ENCODE peak calls at places on chromosomes 6 and 20, in eight cellular contexts. V is sigmoid colon, J is body of pancreas, U is type B pancreatic cell, O is AG09319, E is neural progenitor cell, L is nephron progenitor cell, Q is A549. T is an unnamed sample.

GRCh38 chr6:160793652-160794051 is 91.6 kb downstream of the PLG start:
- DNase-seq in V (no peak), J (no peak), U (no peak), O (no peak), E (no peak), L (no peak), Q (no peak), T (no peak)

GRCh38 chr20:7458459-7458858 is 481.8 kb downstream of the HAO1 start:
- DNase-seq in V (no peak), J (no peak), U (no peak), O (no peak), E (no peak), L (no peak), Q (no peak), T (no peak)

GRCh38 chr6:70530023-70530422 is 36.7 kb upstream of the SDHAF4 start:
- DNase-seq in V (no peak), J (no peak), U (no peak), O (no peak), E (no peak), L (no peak), Q (no peak), T (no peak)

GRCh38 chr6:132190097-132190814 is 211.0 kb downstream of the MOXD1 start:
- DNase-seq in V (no peak), J (no peak), U (no peak), O (peak), E (no peak), L (no peak), Q (no peak), T (no peak)

GRCh38 chr6:33725891-33726673 is 14.6 kb upstream of the UQCC2 start:
- DNase-seq in V (no peak), J (no peak), U (no peak), O (no peak), E (no peak), L (no peak), Q (no peak), T (no peak)

GRCh38 chr6:138795809-138796469 is at the start of gene ECT2L:
- DNase-seq in V (peak), J (peak), U (peak), O (peak), E (peak), L (peak), Q (no peak), T (no peak)

GRCh38 chr20:63652192-63652980 is 838 bp downstream of the STMN3 start:
- DNase-seq in V (no peak), J (no peak), U (no peak), O (no peak), E (peak), L (peak), Q (no peak), T (no peak)

GRCh38 chr20:59561614-59562277 is 42.6 kb upstream of the PHACTR3 start:
- DNase-seq in V (no peak), J (no peak), U (no peak), O (no peak), E (no peak), L (no peak), Q (no peak), T (no peak)

GRCh38 chr20:13814672-13815071 is 29.8 kb downstream of the NDUFAF5 start:
- DNase-seq in V (no peak), J (no peak), U (no peak), O (no peak), E (no peak), L (no peak), Q (no peak), T (no peak)

GRCh38 chr6:81381382-81381916 is 371.0 kb downstream of the TENT5A start:
- DNase-seq in V (no peak), J (no peak), U (no peak), O (no peak), E (no peak), L (no peak), Q (no peak), T (no peak)

GRCh38 chr6:134495893-134496253 is 178.0 kb upstream of the SGK1 start:
- DNase-seq in V (no peak), J (no peak), U (no peak), O (no peak), E (no peak), L (no peak), Q (no peak), T (no peak)

GRCh38 chr6:119028106-119028505 is 50.4 kb downstream of the FAM184A start:
- DNase-seq in V (no peak), J (no peak), U (no peak), O (no peak), E (peak), L (no peak), Q (no peak), T (no peak)

GRCh38 chr6:15929685-15930084 is 199.2 kb upstream of the MYLIP start:
- DNase-seq in V (no peak), J (no peak), U (no peak), O (no peak), E (no peak), L (no peak), Q (no peak), T (no peak)

GRCh38 chr20:44069203-44069931 is 117.6 kb downstream of the JPH2 start:
- DNase-seq in V (no peak), J (no peak), U (peak), O (no peak), E (no peak), L (no peak), Q (no peak), T (peak)

GRCh38 chr6:158353851-158354508 is 41.7 kb downstream of the TULP4 start:
- DNase-seq in V (no peak), J (no peak), U (no peak), O (no peak), E (no peak), L (no peak), Q (no peak), T (no peak)

GRCh38 chr6:43386492-43386891 is 17.0 kb upstream of the ZNF318 start:
- DNase-seq in V (no peak), J (no peak), U (no peak), O (no peak), E (peak), L (no peak), Q (no peak), T (no peak)

GRCh38 chr6:29676981-29677601 is 3.9 kb downstream of the ZFP57 start:
- DNase-seq in V (no peak), J (no peak), U (no peak), O (no peak), E (no peak), L (no peak), Q (peak), T (no peak)

GRCh38 chr6:16168858-16169257 is 40.0 kb downstream of the MYLIP start:
- DNase-seq in V (no peak), J (no peak), U (no peak), O (no peak), E (peak), L (no peak), Q (peak), T (no peak)

GRCh38 chr6:117918454-117918853 is 11.4 kb downstream of the SLC35F1 start:
- DNase-seq in V (no peak), J (no peak), U (no peak), O (no peak), E (no peak), L (no peak), Q (no peak), T (no peak)

GRCh38 chr6:56618050-56618449 is 24.6 kb downstream of the DST start:
- DNase-seq in V (no peak), J (no peak), U (no peak), O (no peak), E (no peak), L (no peak), Q (no peak), T (no peak)

GRCh38 chr20:31632503-31633338 is 5.0 kb upstream of the COX4I2 start:
- DNase-seq in V (no peak), J (no peak), U (no peak), O (no peak), E (no peak), L (no peak), Q (no peak), T (no peak)

GRCh38 chr6:136403166-136403980 is 113.7 kb upstream of the BCLAF1 start:
- DNase-seq in V (no peak), J (peak), U (no peak), O (peak), E (no peak), L (no peak), Q (peak), T (no peak)

GRCh38 chr6:156395276-156395675 is 381.9 kb upstream of the ARID1B start:
- DNase-seq in V (no peak), J (no peak), U (no peak), O (no peak), E (no peak), L (no peak), Q (no peak), T (no peak)

DNA sequence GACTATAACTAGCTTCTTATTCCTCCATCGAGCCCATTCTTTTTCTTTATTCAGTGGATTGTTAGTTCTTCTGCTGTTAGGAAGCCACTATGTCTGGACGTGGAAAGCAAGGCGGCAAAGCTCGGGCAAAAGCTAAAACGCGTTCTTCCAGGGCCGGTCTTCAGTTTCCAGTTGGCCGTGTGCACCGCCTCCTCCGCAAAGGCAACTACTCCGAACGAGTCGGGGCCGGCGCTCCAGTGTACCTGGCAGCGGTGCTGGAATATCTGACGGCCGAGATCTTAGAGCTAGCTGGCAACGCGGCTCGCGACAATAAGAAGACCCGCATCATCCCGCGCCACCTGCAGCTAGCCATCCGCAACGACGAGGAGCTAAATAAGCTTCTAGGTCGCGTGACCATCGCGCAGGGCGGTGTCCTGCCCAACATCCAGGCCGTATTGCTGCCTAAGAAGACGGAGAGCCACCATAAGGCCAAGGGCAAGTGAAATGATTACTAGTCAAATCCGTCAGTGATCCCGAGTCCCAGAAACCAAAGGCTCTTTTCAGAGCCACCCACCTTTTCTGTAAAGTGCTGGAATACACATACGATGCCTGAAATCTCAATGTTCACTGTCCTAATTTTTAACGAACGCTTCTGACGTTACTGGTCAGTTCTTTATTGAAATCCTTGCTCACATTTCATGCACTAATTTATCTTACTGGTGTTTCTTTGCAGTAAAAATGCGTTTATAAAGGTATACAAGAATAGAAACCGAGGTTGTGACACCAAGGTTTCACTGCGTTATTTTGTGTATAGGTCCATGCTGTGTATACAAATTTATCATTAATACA is 129.9 kb downstream of the HFE start:
- DNase-seq in V (peak), J (peak), U (no peak), O (no peak), E (peak), L (peak), Q (no peak), T (peak)
- TF ChIP-seq CTCF in V (peak), J (peak), U (peak), O (peak), E (peak), L (peak), Q (no peak), T (no peak)

DNA sequence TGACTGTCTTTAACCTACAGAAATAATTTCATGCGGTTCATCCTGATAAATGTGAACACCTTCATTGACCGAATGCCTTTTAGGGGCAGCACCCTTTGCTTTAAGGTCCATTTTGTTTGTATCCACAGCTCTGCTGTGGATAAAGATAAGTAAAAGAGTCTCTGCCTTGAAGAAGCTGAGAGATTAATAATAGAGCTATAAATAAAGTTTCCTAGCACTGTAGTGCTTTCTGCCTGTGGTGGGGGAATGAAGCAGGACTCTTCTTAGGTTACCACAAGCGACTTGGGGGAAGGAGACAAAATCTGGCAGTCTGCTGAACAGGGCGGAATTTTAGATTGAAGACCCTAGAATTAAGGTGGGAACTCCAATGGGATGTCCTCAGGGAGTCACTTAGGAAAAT is 57.6 kb downstream of the EYA4 start:
- DNase-seq in V (no peak), J (no peak), U (no peak), O (no peak), E (no peak), L (no peak), Q (no peak), T (no peak)
- TF ChIP-seq CTCF in V (no peak), J (no peak), U (no peak), O (no peak), E (no peak), L (no peak), Q (no peak), T (no peak)

GRCh38 chr6:38215225-38215624 is 395.7 kb downstream of the ZFAND3 start:
- DNase-seq in V (no peak), J (no peak), U (no peak), O (no peak), E (no peak), L (no peak), Q (no peak), T (no peak)
- TF ChIP-seq CTCF in V (no peak), J (no peak), U (no peak), O (no peak), E (no peak), L (no peak), Q (no peak), T (no peak)

DNA sequence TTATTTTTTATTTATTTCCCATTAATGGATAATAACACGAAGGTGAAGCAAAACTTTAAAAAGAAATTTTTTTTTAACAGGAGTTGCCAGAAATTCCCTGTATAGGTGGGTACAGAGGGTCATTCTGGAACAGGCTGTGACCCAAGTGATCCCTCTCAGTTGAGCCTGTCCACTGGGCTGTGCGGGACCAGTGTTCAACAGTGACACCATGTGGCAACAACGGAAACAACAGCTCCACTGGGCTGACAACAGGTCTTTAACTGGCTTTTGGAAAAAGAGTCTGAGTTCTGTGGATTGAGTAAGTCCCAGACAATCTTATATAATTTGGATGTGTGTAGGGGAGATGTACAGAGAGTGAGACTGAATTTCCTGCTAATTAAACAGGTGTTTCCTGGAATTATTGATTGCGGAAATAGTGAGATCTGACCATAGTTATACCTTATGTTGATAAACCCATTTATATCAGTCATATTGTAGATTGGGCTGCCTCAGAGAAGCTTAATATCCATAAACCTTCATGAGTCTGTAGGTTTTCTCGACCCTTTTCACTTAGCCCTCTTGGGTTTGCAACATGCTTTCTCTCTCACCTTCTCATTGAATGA is 17.6 kb downstream of the KIAA1755 start:
- DNase-seq in V (no peak), J (no peak), U (no peak), O (no peak), E (peak), L (peak), Q (peak), T (no peak)
- TF ChIP-seq CTCF in V (no peak), J (no peak), U (peak), O (peak), E (peak), L (peak), Q (peak), T (no peak)

GRCh38 chr6:3208775-3209113 is 18.7 kb downstream of the TUBB2B start:
- DNase-seq in V (no peak), J (no peak), U (no peak), O (no peak), E (no peak), L (no peak), Q (no peak), T (no peak)

GRCh38 chr6:3210024-3210610 is 17.3 kb downstream of the TUBB2B start:
- DNase-seq in V (no peak), J (no peak), U (no peak), O (no peak), E (no peak), L (no peak), Q (no peak), T (no peak)

GRCh38 chr6:3211681-3212080 is 15.8 kb downstream of the TUBB2B start:
- DNase-seq in V (no peak), J (peak), U (no peak), O (no peak), E (no peak), L (no peak), Q (no peak), T (no peak)

GRCh38 chr6:3208096-3208774 is 19.2 kb downstream of the TUBB2B start:
- DNase-seq in V (no peak), J (no peak), U (no peak), O (peak), E (no peak), L (no peak), Q (no peak), T (no peak)

DNA sequence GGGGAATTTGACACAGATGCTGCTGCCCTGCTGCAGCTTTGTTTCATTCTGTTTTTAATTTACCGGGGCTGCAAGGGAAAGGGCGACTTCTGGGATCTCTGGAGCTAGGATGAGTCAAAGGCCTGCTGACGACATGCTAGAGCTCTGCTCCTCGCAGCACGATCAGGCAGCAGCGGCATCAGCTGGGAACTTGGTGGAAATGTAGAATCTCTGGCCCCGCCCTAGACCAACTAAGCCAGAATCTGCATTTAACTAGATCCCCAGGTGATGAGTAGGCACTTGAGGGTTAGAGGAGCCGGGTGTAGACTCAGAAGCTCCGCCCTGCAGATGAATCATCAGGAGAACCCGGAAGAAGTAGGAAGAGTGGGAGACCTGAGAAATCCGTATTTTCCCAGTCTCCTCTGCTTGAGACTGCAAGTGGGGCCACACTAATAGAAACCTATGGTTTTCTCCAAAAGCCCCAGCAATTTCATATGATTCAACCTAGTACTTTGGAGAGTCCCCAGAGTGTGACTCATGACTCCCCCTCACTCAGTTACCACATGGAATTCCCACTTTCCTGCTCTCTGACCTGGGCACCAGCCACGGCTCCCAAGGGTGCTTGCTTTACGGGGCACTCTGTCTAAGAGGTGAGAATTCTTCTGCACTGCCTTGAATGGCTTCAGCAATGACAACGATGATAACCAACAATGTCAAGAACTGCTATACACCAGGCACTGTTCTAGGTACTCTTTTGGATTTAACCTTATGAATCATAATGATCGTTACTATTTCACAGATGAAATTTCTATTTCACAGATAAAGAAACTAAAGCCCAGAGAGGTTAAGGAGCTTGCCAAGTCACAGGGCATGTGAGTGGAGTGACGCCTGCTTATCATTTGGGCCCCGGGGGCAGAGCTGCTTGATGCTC is 18.1 kb downstream of the TUBB2B start:
- DNase-seq in V (no peak), J (no peak), U (no peak), O (peak), E (peak), L (no peak), Q (peak), T (no peak)
- TF ChIP-seq CTCF in V (no peak), J (no peak), U (no peak), O (peak), E (no peak), L (no peak), Q (peak), T (no peak)

DNA sequence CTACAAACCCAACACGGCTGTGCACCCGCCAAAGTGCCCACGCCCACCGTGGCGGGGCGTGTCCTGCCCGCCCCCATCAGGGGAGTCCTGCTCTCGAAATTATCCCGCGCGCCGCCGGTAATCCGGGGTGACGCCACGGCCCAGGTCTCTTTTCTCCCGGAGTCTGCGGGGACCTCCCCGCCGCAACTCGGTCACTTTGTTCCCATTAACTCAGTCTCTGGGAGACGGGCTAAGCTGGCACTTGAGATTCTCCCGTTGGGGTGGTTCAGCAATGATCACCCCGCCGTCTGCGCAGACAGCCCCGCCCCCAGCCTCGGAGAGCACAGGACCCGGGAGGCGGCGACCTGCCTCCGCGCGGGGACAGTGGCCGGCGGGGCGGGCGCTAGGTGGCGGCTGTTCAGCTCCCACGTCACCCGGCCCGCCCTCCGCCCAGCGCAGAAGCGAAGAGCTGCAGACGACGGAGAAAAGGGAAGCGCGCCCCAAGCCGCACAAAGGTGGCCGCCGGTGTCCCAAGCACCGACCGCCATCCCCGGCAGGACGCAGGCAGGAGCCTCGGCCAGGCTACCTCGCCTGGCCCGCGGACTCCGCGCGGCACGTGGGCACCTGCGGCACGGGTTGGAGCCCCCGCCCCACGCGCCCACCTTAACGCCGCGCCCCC is 31.5 kb downstream of the SF3B5 start:
- DNase-seq in V (peak), J (peak), U (peak), O (no peak), E (peak), L (peak), Q (peak), T (peak)
- TF ChIP-seq CTCF in V (no peak), J (peak), U (peak), O (peak), E (peak), L (no peak), Q (peak), T (no peak)

T was measured in activated B cell treated with CpG ODN at 0.5 μM for 24 hours.